ENCODE peak calls at places on chromosomes 13 and 19, in six cellular contexts. O, T, B, R, J and N are unnamed samples.

GRCh38 chr13:37640499-37640898 is 41.9 kb upstream of the POSTN start:
- DNase-seq in O (no peak), T (peak; percentile 63), B (no peak), R (peak; percentile 55), J (no peak), N (peak; percentile 51)

GRCh38 chr19:3270908-3271307 is 46.4 kb downstream of the CELF5 start:
- DNase-seq in O (no peak), T (no peak), B (peak; percentile 53), R (no peak), J (no peak), N (peak; percentile 78)

GRCh38 chr13:110485604-110486003 is 75.9 kb downstream of the RAB20 start:
- DNase-seq in O (no peak), T (no peak), B (peak; percentile 96), R (no peak), J (no peak), N (no peak)

GRCh38 chr19:38251564-38252051 is 4.6 kb downstream of the PPP1R14A start:
- DNase-seq in O (peak; percentile 68), T (no peak), B (no peak), R (no peak), J (peak; percentile 90), N (no peak)

GRCh38 chr19:3471954-3472655 is 8.2 kb downstream of the SMIM24 start:
- DNase-seq in O (peak; percentile 76), T (peak; percentile 30), B (no peak), R (no peak), J (peak; percentile 88), N (no peak)

GRCh38 chr13:21328201-21328600 is 130.9 kb downstream of the ZDHHC20 start:
- DNase-seq in O (no peak), T (no peak), B (peak; percentile 65), R (no peak), J (no peak), N (no peak)

GRCh38 chr19:39870171-39870971 is 24.2 kb upstream of the FBL start:
- DNase-seq in O (no peak), T (no peak), B (peak; percentile 86), R (no peak), J (peak; percentile 64), N (peak; percentile 50)

GRCh38 chr19:49567722-49568454 is 12.5 kb downstream of the NOSIP start:
- DNase-seq in O (no peak), T (no peak), B (no peak), R (no peak), J (no peak), N (no peak)

GRCh38 chr13:43298799-43299198 is 275.4 kb downstream of the DNAJC15 start:
- DNase-seq in O (no peak), T (no peak), B (no peak), R (no peak), J (no peak), N (no peak)

GRCh38 chr13:69857188-69857821 is 250.3 kb upstream of the ATXN8OS start:
- DNase-seq in O (no peak), T (peak; percentile 28), B (no peak), R (no peak), J (no peak), N (peak; percentile 75)

GRCh38 chr13:30125422-30126073 is 181.8 kb downstream of the KATNAL1 start:
- DNase-seq in O (no peak), T (no peak), B (no peak), R (peak; percentile 78), J (no peak), N (no peak)

GRCh38 chr19:344625-345319 is at the start of gene MIER2:
- DNase-seq in O (peak; percentile 90), T (peak; percentile 73), B (peak; percentile 90), R (peak; percentile 16), J (peak; percentile 94), N (peak; percentile 30)

GRCh38 chr13:83048419-83048818 is 833.9 kb downstream of the SLITRK1 start:
- DNase-seq in O (no peak), T (peak; percentile 7), B (no peak), R (no peak), J (no peak), N (no peak)

GRCh38 chr19:47836038-47836437 is 14.3 kb downstream of the CRX start:
- DNase-seq in O (no peak), T (no peak), B (no peak), R (no peak), J (peak; percentile 55), N (no peak)

GRCh38 chr19:48925240-48925843 is 8.2 kb upstream of the DHDH start:
- DNase-seq in O (no peak), T (peak; percentile 54), B (no peak), R (peak; percentile 69), J (no peak), N (no peak)

GRCh38 chr19:6062274-6062673 is 48.0 kb downstream of the RFX2 start:
- DNase-seq in O (peak; percentile 60), T (no peak), B (no peak), R (no peak), J (peak; percentile 78), N (no peak)

GRCh38 chr13:73158851-73159250 is 100.0 kb downstream of the KLF5 start:
- DNase-seq in O (no peak), T (peak; percentile 48), B (no peak), R (peak; percentile 30), J (no peak), N (no peak)

GRCh38 chr13:104140557-104140956 is 1074.3 kb upstream of the SLC10A2 start:
- DNase-seq in O (no peak), T (no peak), B (no peak), R (no peak), J (no peak), N (peak; percentile 82)

GRCh38 chr13:32940601-32941000 is 75.6 kb upstream of the KL start:
- DNase-seq in O (no peak), T (peak; percentile 84), B (no peak), R (peak; percentile 6), J (no peak), N (no peak)

GRCh38 chr19:10230155-10230903 is 802 bp downstream of the S1PR2 start:
- DNase-seq in O (peak; percentile 72), T (peak; percentile 21), B (peak; percentile 77), R (no peak), J (peak; percentile 87), N (no peak)

GRCh38 chr13:38582133-38582532 is 104.7 kb upstream of the FREM2 start:
- DNase-seq in O (no peak), T (peak; percentile 67), B (no peak), R (no peak), J (no peak), N (peak; percentile 89)

GRCh38 chr13:102225892-102226291 is 176.0 kb downstream of the FGF14 start:
- DNase-seq in O (no peak), T (no peak), B (no peak), R (no peak), J (no peak), N (no peak)

GRCh38 chr19:47315125-47315821 is 5.6 kb downstream of the C5AR1 start:
- DNase-seq in O (no peak), T (peak; percentile 28), B (peak; percentile 67), R (peak; percentile 77), J (peak; percentile 84), N (no peak)